ENCODE peak calls at places on chromosomes 2 and 18, in four cellular contexts. W is body of pancreas, B is Karpas-422, C is H9. Z is an unnamed sample.

GRCh38 chr2:120456867-120457266 is 110.9 kb downstream of the INHBB start:
- DNase-seq in B (peak; percentile 73), C (peak; percentile 50), W (no peak), Z (no peak)

GRCh38 chr18:10085405-10085804 is 171.6 kb downstream of the VAPA start:
- DNase-seq in B (no peak), C (no peak), W (no peak), Z (no peak)

GRCh38 chr18:68937204-68937603 is 139.3 kb downstream of the CCDC102B start:
- DNase-seq in W (no peak), B (no peak), C (no peak), Z (no peak)

GRCh38 chr2:216765810-216766259 is 70.5 kb upstream of the IGFBP5 start:
- DNase-seq in W (no peak), B (no peak), C (peak; percentile 93), Z (no peak)

GRCh38 chr2:86622409-86622877 is 1.2 kb downstream of the RNF103 start:
- DNase-seq in B (peak; percentile 82), C (no peak), W (peak; percentile 57), Z (peak; percentile 48)

GRCh38 chr2:43846140-43846793 is 7.5 kb downstream of the ABCG8 start:
- DNase-seq in B (no peak), W (no peak), C (no peak), Z (no peak)

GRCh38 chr2:32926708-32927084 is 20.1 kb upstream of the LTBP1 start:
- DNase-seq in C (peak; percentile 40), W (no peak), B (no peak), Z (no peak)

GRCh38 chr2:72139871-72140620 is 7.6 kb downstream of the CYP26B1 start:
- DNase-seq in C (no peak), W (no peak), B (no peak), Z (no peak)

GRCh38 chr2:34104601-34105000 is 505.5 kb upstream of the FAM98A start:
- DNase-seq in B (no peak), C (no peak), W (no peak), Z (no peak)

GRCh38 chr18:37962316-37962966 is 396.8 kb upstream of the CELF4 start:
- DNase-seq in W (no peak), B (no peak), C (no peak), Z (no peak)

GRCh38 chr2:33134764-33135560 is 188.2 kb downstream of the LTBP1 start:
- DNase-seq in B (no peak), W (no peak), C (no peak), Z (no peak)

GRCh38 chr18:55510809-55511208 is 77.2 kb downstream of the TCF4 start:
- DNase-seq in W (peak; percentile 11), C (no peak), B (no peak), Z (no peak)

GRCh38 chr2:82795446-82795845 is 1663.6 kb downstream of the SUCLG1 start:
- DNase-seq in C (no peak), B (no peak), W (no peak), Z (no peak)

GRCh38 chr2:128684523-128684922 is 365.9 kb upstream of the HS6ST1 start:
- DNase-seq in B (no peak), W (no peak), C (no peak), Z (no peak)

GRCh38 chr2:72112421-72112820 is 35.2 kb downstream of the CYP26B1 start:
- DNase-seq in B (no peak), C (no peak), W (no peak), Z (no peak)

GRCh38 chr2:46763861-46764260 is 151.7 kb downstream of the MCFD2 start:
- DNase-seq in W (no peak), B (no peak), C (no peak), Z (no peak)

GRCh38 chr18:57475408-57475807 is 40.2 kb downstream of the ONECUT2 start:
- DNase-seq in B (no peak), C (no peak), W (no peak), Z (no peak)

GRCh38 chr18:8685141-8685913 is 20.0 kb upstream of the MTCL1 start:
- DNase-seq in B (no peak), C (no peak), W (no peak), Z (no peak)

GRCh38 chr2:25825238-25825637 is 53.0 kb downstream of the ASXL2 start:
- DNase-seq in B (no peak), W (no peak), C (no peak), Z (no peak)

GRCh38 chr2:168849610-168850009 is 40.6 kb downstream of the SPC25 start:
- DNase-seq in B (no peak), C (peak; percentile 41), W (peak; percentile 81), Z (peak; percentile 76)

GRCh38 chr18:54387631-54388030 is 29.9 kb downstream of the C18orf54 start:
- DNase-seq in B (no peak), W (no peak), C (no peak), Z (no peak)

GRCh38 chr18:38174594-38174993 is 609.0 kb upstream of the CELF4 start:
- DNase-seq in W (peak; percentile 28), B (no peak), C (no peak), Z (no peak)

GRCh38 chr2:95185197-95185596 is 19.6 kb downstream of the ZNF2 start:
- DNase-seq in B (no peak), C (no peak), W (no peak), Z (no peak)

GRCh38 chr18:48803518-48803917 is 147.2 kb downstream of the SMAD7 start:
- DNase-seq in W (no peak), B (no peak), C (peak; percentile 18), Z (no peak)

GRCh38 chr2:39545957-39546356 is 108.9 kb upstream of the MAP4K3 start:
- DNase-seq in B (no peak), W (no peak), C (no peak), Z (no peak)

GRCh38 chr2:186949716-186950256 is 100.8 kb upstream of the ZSWIM2 start:
- DNase-seq in C (no peak), B (no peak), W (peak; percentile 39), Z (no peak)

GRCh38 chr18:42473611-42474010 is 518.6 kb downstream of the PIK3C3 start:
- DNase-seq in W (no peak), C (no peak), B (no peak), Z (no peak)

DNA sequence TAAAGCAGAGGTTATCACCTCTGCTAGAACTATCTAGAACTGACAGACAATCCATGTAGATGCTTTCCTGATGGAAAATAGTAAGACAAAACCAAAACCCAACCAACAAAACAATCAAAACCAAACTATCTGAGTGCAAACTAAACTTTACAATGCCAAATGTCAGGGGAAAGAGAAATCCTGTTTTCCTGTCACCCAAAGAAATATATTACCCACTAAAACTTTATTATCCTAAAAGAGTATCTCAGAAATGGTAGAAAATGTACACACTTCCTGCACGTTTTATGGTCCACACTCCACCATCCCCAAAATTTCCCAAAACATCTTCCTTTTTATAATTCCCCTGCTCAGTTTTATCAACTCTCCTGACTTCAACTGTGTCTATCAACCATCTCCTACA is 29.9 kb downstream of the SP3 start:
- DNase-seq in W (no peak), C (no peak), B (no peak), Z (no peak)
- H3K27ac ChIP-seq in W (no peak overlapping the region), C (no peak overlapping the region), B (no peak overlapping the region), Z (no peak overlapping the region)

GRCh38 chr18:22822841-22823508 is 110.2 kb upstream of the RBBP8 start:
- DNase-seq in W (no peak), C (no peak), B (no peak), Z (no peak)

GRCh38 chr18:22817844-22818243 is 115.3 kb upstream of the RBBP8 start:
- DNase-seq in C (no peak), W (no peak), B (no peak), Z (no peak)

GRCh38 chr18:22826726-22827125 is 106.4 kb upstream of the RBBP8 start:
- DNase-seq in B (no peak), C (no peak), W (no peak), Z (no peak)

GRCh38 chr18:22827216-22827615 is 105.9 kb upstream of the RBBP8 start:
- DNase-seq in C (no peak), W (no peak), B (no peak), Z (no peak)

DNA sequence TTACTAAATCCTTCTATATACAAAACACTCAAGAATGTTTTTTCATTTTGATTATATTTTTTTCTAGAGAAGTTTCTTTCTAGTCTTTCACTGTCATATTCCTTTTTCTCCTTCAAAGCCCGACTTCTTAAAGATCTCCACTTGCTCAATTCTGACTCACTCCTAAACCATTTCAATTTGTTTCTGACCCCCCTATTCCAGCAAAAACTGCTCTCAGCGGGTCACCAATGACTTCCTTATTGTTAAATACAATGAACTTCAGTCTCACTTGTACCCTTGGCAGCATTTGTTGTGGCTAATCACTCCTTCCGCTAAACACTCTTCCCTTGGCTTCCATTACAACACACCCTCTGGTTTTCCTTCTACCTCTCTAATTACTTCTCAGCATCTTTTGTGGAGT is 111.1 kb upstream of the RBBP8 start:
- DNase-seq in C (peak; percentile 73), B (no peak), W (no peak), Z (peak; percentile 66)
- H3K27ac ChIP-seq in C (peak overlapping the region; percentile 71), B (no peak overlapping the region), W (no peak overlapping the region), Z (no peak overlapping the region)

GRCh38 chr2:176082885-176083731 is 654 bp downstream of the EVX2 start:
- DNase-seq in W (no peak), C (peak; percentile 60), B (no peak), Z (no peak)

GRCh38 chr2:176084629-176085119 is 912 bp upstream of the EVX2 start:
- DNase-seq in W (no peak), C (peak; percentile 28), B (no peak), Z (no peak)

GRCh38 chr2:176085861-176086771 is 2.4 kb upstream of the EVX2 start:
- DNase-seq in C (peak; percentile 74), W (peak; percentile 21), B (peak; percentile 67), Z (no peak)

GRCh38 chr2:176083796-176084261 is at the start of gene EVX2:
- DNase-seq in B (no peak), C (peak; percentile 1), W (no peak), Z (no peak)

GRCh38 chr2:176085120-176085788 is 1.5 kb upstream of the EVX2 start:
- DNase-seq in W (no peak), B (no peak), C (peak; percentile 63), Z (no peak)
- H3K27ac ChIP-seq in W (no peak overlapping the region), B (no peak overlapping the region), C (no peak overlapping the region), Z (no peak overlapping the region)

GRCh38 chr2:219254590-219255219 is 987 bp upstream of the TUBA4A start:
- DNase-seq in C (no peak), B (peak; percentile 58), W (no peak), Z (peak; percentile 27)
- H3K27ac ChIP-seq in C (no peak overlapping the region), B (no peak overlapping the region), W (peak overlapping the region; percentile 77), Z (peak overlapping the region; percentile 94)

GRCh38 chr2:42756150-42756549 is 7.8 kb downstream of the OXER1 start:
- DNase-seq in W (no peak), B (no peak), C (no peak), Z (no peak)

GRCh38 chr2:42754021-42754775 is 9.7 kb downstream of the OXER1 start:
- DNase-seq in B (no peak), W (peak; percentile 73), C (no peak), Z (no peak)

GRCh38 chr2:42753188-42753813 is 10.6 kb downstream of the OXER1 start:
- DNase-seq in C (no peak), W (peak; percentile 27), B (no peak), Z (peak; percentile 22)

GRCh38 chr2:42755161-42755900 is 8.6 kb downstream of the OXER1 start:
- DNase-seq in C (no peak), B (no peak), W (peak; percentile 83), Z (peak; percentile 20)

GRCh38 chr2:42754776-42755140 is 9.2 kb downstream of the OXER1 start:
- DNase-seq in C (no peak), W (no peak), B (no peak), Z (no peak)
- H3K27ac ChIP-seq in C (no peak overlapping the region), W (peak overlapping the region; percentile 69), B (no peak overlapping the region), Z (no peak overlapping the region)